ENCODE peak calls at places on chromosome 18, in six cellular contexts. Z is right cardiac atrium, U is left lung, Y is OCI-LY7, X is psoas muscle, D is kidney epithelial cell. M is an unnamed sample.

GRCh38 chr18:51150430-51150746 is 47.1 kb downstream of the MEX3C start:
- DNase-seq in Y (no peak), D (no peak), X (no peak), Z (no peak), U (no peak), M (no peak)

GRCh38 chr18:74476154-74476553 is 19.0 kb upstream of the DIPK1C start:
- DNase-seq in X (no peak), Z (no peak), Y (no peak), U (no peak), D (no peak), M (no peak)

GRCh38 chr18:41993151-41993550 is 38.1 kb downstream of the PIK3C3 start:
- DNase-seq in D (no peak), Z (no peak), U (no peak), X (no peak), Y (no peak), M (no peak)

GRCh38 chr18:57759650-57760049 is 43.5 kb downstream of the ATP8B1 start:
- DNase-seq in Y (no peak), Z (no peak), D (no peak), X (no peak), U (no peak), M (no peak)

GRCh38 chr18:2070636-2071035 is 500.7 kb downstream of the METTL4 start:
- DNase-seq in Y (no peak), D (no peak), U (no peak), Z (no peak), X (no peak), M (no peak)

GRCh38 chr18:363327-364115 is 95.7 kb upstream of the THOC1 start:
- DNase-seq in Z (no peak), D (no peak), Y (no peak), X (no peak), U (no peak), M (peak)

GRCh38 chr18:6624271-6624670 is 105.2 kb upstream of the ARHGAP28 start:
- DNase-seq in U (no peak), Y (no peak), D (peak), Z (no peak), X (no peak), M (no peak)

GRCh38 chr18:7757175-7757574 is 190.1 kb downstream of the PTPRM start:
- DNase-seq in U (no peak), D (no peak), X (no peak), Z (no peak), Y (no peak), M (no peak)

GRCh38 chr18:51430538-51430937 is 233.1 kb upstream of the MEX3C start:
- DNase-seq in X (no peak), U (no peak), Z (no peak), D (no peak), Y (no peak), M (no peak)

GRCh38 chr18:58093311-58093790 is 49.3 kb downstream of the NEDD4L start:
- DNase-seq in Z (no peak), X (no peak), U (no peak), D (no peak), Y (no peak), M (no peak)

GRCh38 chr18:26655614-26656400 is 107.5 kb upstream of the KCTD1 start:
- DNase-seq in X (peak), D (no peak), U (peak), Y (no peak), Z (peak), M (no peak)

GRCh38 chr18:3612315-3612714 is 162.3 kb downstream of the TGIF1 start:
- DNase-seq in X (no peak), Z (no peak), Y (no peak), U (no peak), D (no peak), M (no peak)

GRCh38 chr18:944440-944839 is 39.8 kb downstream of the ADCYAP1 start:
- DNase-seq in X (no peak), Z (no peak), Y (no peak), U (no peak), D (peak), M (no peak)

GRCh38 chr18:40851014-40851429 is 1104.0 kb upstream of the PIK3C3 start:
- DNase-seq in X (no peak), Y (no peak), U (peak), Z (no peak), D (peak), M (no peak)

GRCh38 chr18:2714140-2714539 is 58.6 kb downstream of the SMCHD1 start:
- DNase-seq in Y (no peak), U (no peak), Z (no peak), D (no peak), X (no peak), M (no peak)

GRCh38 chr18:3651266-3651665 is 201.3 kb downstream of the TGIF1 start:
- DNase-seq in D (no peak), Y (no peak), Z (no peak), X (no peak), U (no peak), M (no peak)

GRCh38 chr18:10020176-10020575 is 106.4 kb downstream of the VAPA start:
- DNase-seq in Z (no peak), Y (no peak), D (no peak), U (no peak), X (no peak), M (peak)

GRCh38 chr18:10322408-10322807 is 132.0 kb upstream of the APCDD1 start:
- DNase-seq in Z (no peak), D (no peak), X (no peak), U (no peak), Y (no peak), M (peak)

GRCh38 chr18:2971741-2972552 is 41.0 kb downstream of the LPIN2 start:
- DNase-seq in X (no peak), D (no peak), Y (peak), Z (peak), U (peak), M (no peak)

GRCh38 chr18:6078877-6079276 is 183.6 kb upstream of the TMEM200C start:
- DNase-seq in U (no peak), Z (no peak), Y (no peak), X (no peak), D (no peak), M (no peak)

GRCh38 chr18:7980136-7980535 is 413.0 kb downstream of the PTPRM start:
- DNase-seq in U (no peak), Y (peak), D (no peak), Z (no peak), X (no peak), M (peak)

GRCh38 chr18:58135806-58136331 is 91.8 kb downstream of the NEDD4L start:
- DNase-seq in D (no peak), Y (peak), U (no peak), Z (peak), X (no peak), M (peak)

GRCh38 chr18:79529991-79530390 is 134.3 kb downstream of the NFATC1 start:
- DNase-seq in D (no peak), X (no peak), U (peak), Y (no peak), Z (peak), M (no peak)

GRCh38 chr18:79405781-79406575 is 10.2 kb downstream of the NFATC1 start:
- DNase-seq in X (no peak), Y (peak), D (no peak), U (peak), Z (peak), M (peak)

GRCh38 chr18:74351354-74351753 is 35.7 kb downstream of the C18orf63 start:
- DNase-seq in D (no peak), U (no peak), Y (peak), Z (no peak), X (no peak), M (no peak)

GRCh38 chr18:61169386-61169785 is 163.8 kb upstream of the CDH20 start:
- DNase-seq in Z (no peak), Y (no peak), U (no peak), X (no peak), D (no peak), M (no peak)

GRCh38 chr18:28690836-28691835 is 514.2 kb upstream of the CDH2 start:
- DNase-seq in Y (no peak), D (no peak), Z (no peak), U (no peak), X (no peak), M (no peak)

GRCh38 chr18:21243041-21243431 is 1.0 kb downstream of the GREB1L start:
- DNase-seq in Z (peak), Y (no peak), X (no peak), U (no peak), D (no peak), M (no peak)

GRCh38 chr18:49490246-49490762 is 3.3 kb upstream of the C18orf32 start:
- DNase-seq in D (no peak), U (no peak), Y (no peak), Z (no peak), X (no peak), M (no peak)
- H3K4me3 ChIP-seq in D (peak), U (peak), Y (peak), Z (no peak), X (peak), M (peak)

GRCh38 chr18:45481846-45482245 is 133.4 kb upstream of the SLC14A2 start:
- DNase-seq in U (no peak), Z (no peak), X (no peak), D (no peak), Y (no peak), M (no peak)

GRCh38 chr18:45478889-45479288 is 136.4 kb upstream of the SLC14A2 start:
- DNase-seq in U (no peak), D (no peak), Z (no peak), X (no peak), Y (no peak), M (no peak)

GRCh38 chr18:45480219-45481015 is 134.9 kb upstream of the SLC14A2 start:
- DNase-seq in Y (no peak), Z (no peak), D (no peak), U (no peak), X (no peak), M (no peak)

DNA sequence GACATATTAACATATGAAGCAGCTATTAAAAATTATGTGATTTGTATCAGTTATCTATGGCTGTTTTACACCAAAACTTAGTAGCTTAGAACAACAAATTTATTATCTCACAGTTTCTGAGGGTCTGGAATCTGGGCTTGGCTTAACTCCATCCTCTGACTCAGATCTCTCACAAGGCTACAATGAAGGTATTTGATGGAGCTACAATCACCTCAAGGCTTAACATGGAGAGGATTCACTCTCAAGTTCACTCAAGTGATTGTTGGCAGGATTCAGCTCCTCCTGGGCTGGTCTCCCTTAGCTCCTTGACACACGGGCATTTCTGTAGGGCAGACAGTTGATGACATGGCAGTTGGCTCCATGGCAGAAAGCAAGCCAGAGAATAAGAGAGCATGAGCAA is 133.0 kb upstream of the SLC14A2 start:
- DNase-seq in Y (no peak), U (no peak), Z (no peak), X (no peak), D (no peak), M (no peak)
- H3K4me3 ChIP-seq in Y (no peak), U (no peak), Z (no peak), X (no peak), D (no peak), M (no peak)

GRCh38 chr18:56065101-56065500 is 477.1 kb upstream of the TCF4 start:
- DNase-seq in X (no peak), U (no peak), Z (no peak), D (no peak), Y (no peak), M (no peak)

GRCh38 chr18:56068030-56068671 is 480.2 kb upstream of the TCF4 start:
- DNase-seq in Y (no peak), X (no peak), D (peak), Z (no peak), U (no peak), M (no peak)

GRCh38 chr18:56066524-56067215 is 478.7 kb upstream of the TCF4 start:
- DNase-seq in Z (no peak), U (no peak), D (no peak), Y (no peak), X (no peak), M (no peak)

GRCh38 chr18:56068701-56069100 is 480.7 kb upstream of the TCF4 start:
- DNase-seq in D (no peak), U (no peak), X (no peak), Z (no peak), Y (no peak), M (no peak)

GRCh38 chr18:56067216-56067611 is 479.2 kb upstream of the TCF4 start:
- DNase-seq in U (no peak), D (no peak), Z (no peak), X (no peak), Y (no peak), M (no peak)
- H3K4me3 ChIP-seq in U (no peak), D (no peak), Z (no peak), X (no peak), Y (no peak), M (no peak)

DNA sequence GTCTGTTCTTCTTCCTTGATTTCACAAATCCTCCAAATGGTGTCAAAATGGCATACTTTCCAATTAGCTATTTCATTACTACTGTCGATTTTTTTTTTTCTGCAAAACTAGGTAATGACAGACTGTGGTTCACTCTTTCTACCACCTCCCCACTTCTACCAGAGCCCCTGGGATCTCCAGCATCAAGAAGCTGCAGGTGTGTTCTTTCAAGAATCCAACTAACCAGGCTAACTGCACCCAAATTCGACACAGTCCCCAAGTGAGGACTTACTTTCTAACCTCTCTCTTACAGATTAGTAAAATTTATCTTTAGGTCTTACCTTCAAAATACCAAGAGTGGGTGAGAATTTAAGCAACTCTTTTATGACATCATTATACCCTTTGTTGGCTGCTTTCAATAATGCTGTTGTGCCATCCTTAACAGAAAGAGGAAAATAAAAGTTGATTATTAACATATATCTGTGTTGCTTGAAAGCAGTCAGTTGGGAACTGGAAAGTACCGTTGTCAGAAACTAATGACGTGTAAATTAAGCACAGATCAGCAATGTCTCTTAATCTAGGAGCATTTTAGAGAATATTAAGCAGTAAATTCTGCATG is 31.2 kb upstream of the NPC1 start:
- DNase-seq in Z (no peak), Y (no peak), X (no peak), D (no peak), U (no peak), M (no peak)
- H3K4me3 ChIP-seq in Z (no peak), Y (no peak), X (no peak), D (no peak), U (no peak), M (no peak)

M was measured in Jurkat, Clone E6-1.